ENCODE peak calls at places on chromosome 21, in four cellular contexts. D is GM20000; B is HTR-8/SVneo; Y is stimulated activated CD8-positive, alpha-beta memory T cell treated with anti-CD3 and anti-CD28 coated beads, Interleukin-15, amount 100 ng/mL, for 1 hour. K is an unnamed sample.

GRCh38 chr21:46151261-46151988 is 4.0 kb downstream of the FTCD start:
- DNase-seq in B (no peak), D (no peak), Y (no peak), K (no peak)

GRCh38 chr21:45853703-45854342 is 127.7 kb upstream of the COL6A1 start:
- DNase-seq in B (no peak), Y (no peak), D (no peak), K (no peak)

GRCh38 chr21:42309753-42310213 is 5.4 kb downstream of the TFF3 start:
- DNase-seq in B (peak; percentile 56), D (peak; percentile 87), Y (peak; percentile 46), K (peak; percentile 67)

GRCh38 chr21:25385912-25386474 is 221.3 kb downstream of the MRPL39 start:
- DNase-seq in D (peak; percentile 40), B (peak; percentile 39), Y (no peak), K (peak; percentile 44)

GRCh38 chr21:39822042-39822441 is 45.2 kb upstream of the PCP4 start:
- DNase-seq in D (no peak), B (no peak), Y (no peak), K (no peak)

GRCh38 chr21:14527690-14528652 is 18.1 kb downstream of the SAMSN1 start:
- DNase-seq in B (no peak), Y (no peak), D (no peak), K (no peak)

GRCh38 chr21:15894596-15894995 is 164.8 kb downstream of the USP25 start:
- DNase-seq in Y (no peak), D (no peak), B (no peak), K (no peak)

GRCh38 chr21:31900121-31900895 is 27.5 kb downstream of the HUNK start:
- DNase-seq in B (no peak), D (no peak), Y (no peak), K (peak; percentile 87)

GRCh38 chr21:38861989-38862683 is 56.4 kb downstream of the ETS2 start:
- DNase-seq in Y (no peak), D (no peak), B (no peak), K (no peak)